ENCODE peak calls at places on chromosomes 3 and 15, in four cellular contexts. Z, Y, C and K are unnamed samples.
A peak's percentile ranks its signal among the peaks of the same experiment; 100 is the strongest.

GRCh38 chr3:41169038-41169437 is 30.3 kb upstream of the CTNNB1 start:
- DNase-seq in Z (no peak), Y (no peak), C (no peak), K (no peak)

GRCh38 chr3:142098974-142099373 is 50.4 kb downstream of the TFDP2 start:
- DNase-seq in Z (peak; percentile 34), Y (peak; percentile 39), C (no peak), K (no peak)

GRCh38 chr15:93826798-93827197 is 404.6 kb upstream of the MCTP2 start:
- DNase-seq in Z (no peak), Y (no peak), C (no peak), K (no peak)

GRCh38 chr15:64247906-64248541 is 85.2 kb upstream of the PPIB start:
- DNase-seq in Z (peak; percentile 5), Y (peak; percentile 78), C (peak; percentile 75), K (peak; percentile 11)

GRCh38 chr3:143973352-143974021 is 1.9 kb downstream of the DIPK2A start:
- DNase-seq in Z (no peak), Y (peak; percentile 41), C (no peak), K (no peak)

GRCh38 chr3:169811606-169812123 is 1.0 kb upstream of the LRRIQ4 start:
- DNase-seq in Z (peak; percentile 65), Y (no peak), C (no peak), K (no peak)

GRCh38 chr3:138332472-138333073 is 2.9 kb upstream of the NME9 start:
- DNase-seq in Z (no peak), Y (peak; percentile 32), C (no peak), K (no peak)

GRCh38 chr3:188706176-188706575 is 465.6 kb upstream of the TPRG1 start:
- DNase-seq in Z (no peak), Y (no peak), C (no peak), K (no peak)

GRCh38 chr3:188046561-188047213 is 107.3 kb upstream of the LPP start:
- DNase-seq in Z (no peak), Y (no peak), C (no peak), K (no peak)

GRCh38 chr15:38297623-38298388 is 45.2 kb downstream of the SPRED1 start:
- DNase-seq in Z (no peak), Y (no peak), C (no peak), K (no peak)

GRCh38 chr3:159266779-159267178 is 464.9 kb downstream of the MFSD1 start:
- DNase-seq in Z (peak; percentile 25), Y (peak; percentile 58), C (no peak), K (no peak)

GRCh38 chr15:31031471-31032064 is 40.1 kb upstream of the MTMR10 start:
- DNase-seq in Z (no peak), Y (no peak), C (peak; percentile 46), K (no peak)

GRCh38 chr15:36882487-36883108 is 217.8 kb downstream of the MEIS2 start:
- DNase-seq in Z (no peak), Y (no peak), C (no peak), K (no peak)

GRCh38 chr3:15051531-15051930 is 13.6 kb downstream of the MRPS25 start:
- DNase-seq in Z (peak; percentile 63), Y (peak; percentile 73), C (no peak), K (peak; percentile 41)

GRCh38 chr15:60774829-60775228 is 295.9 kb upstream of the ICE2 start:
- DNase-seq in Z (no peak), Y (no peak), C (no peak), K (no peak)

GRCh38 chr15:69509131-69509530 is 56.5 kb downstream of the RPLP1 start:
- DNase-seq in Z (no peak), Y (no peak), C (no peak), K (no peak)

DNA sequence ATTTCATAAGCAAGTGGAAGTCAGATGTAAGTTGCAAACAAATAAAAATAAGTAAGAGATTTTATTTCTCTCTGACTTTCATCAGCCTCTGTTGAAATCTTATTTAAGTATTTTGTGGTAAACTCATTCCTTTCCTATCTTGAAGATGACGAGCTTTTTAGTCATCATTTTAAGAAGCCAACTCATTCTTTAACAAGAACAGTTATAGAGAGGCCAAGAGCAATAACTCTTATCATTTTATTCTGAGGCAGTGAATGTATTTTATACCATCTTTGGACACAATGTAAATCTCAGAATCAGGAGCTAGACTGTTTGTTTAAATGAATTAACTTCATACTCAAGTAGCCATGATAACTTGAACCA is 147.5 kb upstream of the MBNL1 start:
- DNase-seq in Z (no peak), Y (no peak), C (no peak), K (no peak)
- TF ChIP-seq SPI1 in Z (no peak), Y (no peak), C (no peak), K (no peak)

GRCh38 chr3:183714622-183715021 is 17.0 kb downstream of the YEATS2 start:
- DNase-seq in Z (no peak), Y (no peak), C (no peak), K (no peak)

GRCh38 chr3:183711516-183711915 is 13.9 kb downstream of the YEATS2 start:
- DNase-seq in Z (no peak), Y (no peak), C (no peak), K (no peak)

DNA sequence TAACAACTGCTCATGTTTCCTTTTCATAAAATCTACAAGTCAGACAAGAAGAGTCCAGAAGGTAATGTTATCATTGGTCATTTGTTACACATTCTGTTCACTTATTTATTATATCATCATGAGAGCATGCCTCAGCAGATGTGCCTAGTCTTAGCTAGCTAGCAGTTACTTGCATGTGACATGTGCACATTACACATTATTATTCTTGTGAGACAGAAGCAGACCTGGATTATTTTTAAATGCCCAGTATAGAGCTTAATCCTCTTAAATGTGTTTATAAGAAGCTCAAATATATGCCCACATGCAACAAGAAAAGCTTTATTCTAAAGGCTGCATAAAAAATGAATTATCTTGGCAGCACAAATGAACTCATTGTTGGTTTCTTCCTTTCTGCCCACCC is 12.6 kb downstream of the YEATS2 start:
- DNase-seq in Z (no peak), Y (no peak), C (no peak), K (no peak)
- TF ChIP-seq SPI1 in Z (no peak), Y (no peak), C (no peak), K (no peak)

GRCh38 chr3:44890852-44891251 is 16.4 kb downstream of the TGM4 start:
- DNase-seq in Z (peak; percentile 64), Y (no peak), C (no peak), K (no peak)
- TF ChIP-seq SPI1 in Z (peak; percentile 85), Y (no peak), C (no peak), K (no peak)

GRCh38 chr3:60010778-60011177 is 961.0 kb upstream of the CFAP20DC start:
- DNase-seq in Z (peak; percentile 80), Y (no peak), C (peak; percentile 65), K (peak; percentile 37)
- TF ChIP-seq SPI1 in Z (peak; percentile 22), Y (no peak), C (no peak), K (peak; percentile 61)

GRCh38 chr3:37179144-37179967 is 5.0 kb upstream of the LRRFIP2 start:
- DNase-seq in Z (no peak), Y (peak; percentile 30), C (no peak), K (no peak)
- TF ChIP-seq SPI1 in Z (no peak), Y (no peak), C (no peak), K (no peak)

GRCh38 chr15:91099616-91100560 is at the start of gene SV2B:
- DNase-seq in Z (no peak), Y (peak; percentile 21), C (no peak), K (peak; percentile 55)
- TF ChIP-seq SPI1 in Z (no peak), Y (no peak), C (no peak), K (no peak)

DNA sequence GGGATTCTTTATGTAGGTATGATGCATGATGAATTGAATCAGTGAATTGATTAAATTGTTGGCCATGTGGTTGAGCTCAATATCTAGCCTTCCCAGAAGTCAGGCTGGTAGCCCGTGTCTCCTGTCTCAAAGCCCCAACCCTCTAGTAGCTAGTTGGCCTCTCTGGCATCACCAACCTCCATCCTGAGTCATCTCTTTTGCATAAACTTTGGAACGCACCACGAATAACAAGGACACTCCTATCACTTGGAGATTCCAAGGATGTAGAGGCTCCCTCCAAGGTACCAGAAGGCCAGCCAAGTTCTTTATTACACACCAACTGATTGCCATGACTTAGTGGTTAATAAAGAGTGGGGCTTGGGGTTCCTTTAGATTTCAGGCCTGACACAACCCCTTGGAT is 148.4 kb downstream of the APBA2 start:
- DNase-seq in Z (no peak), Y (no peak), C (no peak), K (no peak)
- TF ChIP-seq SPI1 in Z (no peak), Y (no peak), C (no peak), K (no peak)

DNA sequence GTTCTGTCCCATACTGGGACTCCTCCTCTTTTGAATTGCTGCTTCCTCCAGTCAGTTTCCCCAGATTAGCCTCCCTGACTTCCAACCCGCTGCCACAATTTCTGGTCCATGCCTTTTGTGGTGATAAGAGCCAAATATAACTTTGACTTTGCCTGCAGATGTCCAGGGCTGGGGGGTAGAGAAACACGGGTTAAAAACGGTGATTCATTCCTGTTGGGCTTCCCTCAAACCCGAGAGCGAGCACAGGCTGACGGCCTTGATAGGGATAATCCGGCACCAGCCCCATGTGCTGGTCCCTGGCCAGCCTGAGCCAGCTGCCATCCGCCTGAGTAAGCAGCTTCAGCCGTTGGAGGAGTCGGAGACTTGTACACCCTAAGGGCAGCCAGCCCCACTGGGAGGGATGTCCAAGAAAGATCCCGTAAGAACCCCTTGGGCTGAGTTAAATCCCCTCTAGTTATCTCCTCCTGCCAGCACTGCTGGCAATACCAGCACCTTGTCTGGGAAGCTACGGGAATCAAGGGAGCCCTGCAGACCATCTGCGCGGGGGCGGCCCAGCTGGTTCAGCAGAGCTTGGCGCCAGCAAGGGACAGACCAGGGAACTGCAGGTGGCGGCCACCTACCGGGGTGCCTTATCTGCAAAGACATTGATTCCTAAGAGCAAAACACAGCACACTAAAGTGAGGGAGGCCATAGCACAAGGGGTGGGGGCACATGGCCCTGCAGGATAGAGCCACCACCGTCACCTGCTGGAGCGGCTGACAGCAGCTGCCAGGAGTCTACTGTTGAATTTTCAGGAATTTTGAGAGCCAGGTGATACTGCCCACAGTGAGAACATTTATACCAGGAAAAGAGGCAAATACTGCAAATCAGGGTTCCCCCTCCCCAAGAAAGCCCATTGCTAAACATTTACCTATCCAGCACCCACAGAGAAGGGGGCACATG is 18.1 kb downstream of the CSPG4 start:
- DNase-seq in Z (no peak), Y (peak; percentile 95), C (no peak), K (no peak)
- TF ChIP-seq SPI1 in Z (no peak), Y (no peak), C (no peak), K (no peak)